ENCODE peak calls at places on chromosomes 13 and 19, in six cellular contexts. N, Q, P, C, F and D are unnamed samples.

GRCh38 chr13:46855166-46855565 is 41.7 kb downstream of the HTR2A start:
- DNase-seq in N (no peak), Q (no peak), P (no peak), C (no peak), F (no peak), D (no peak)

GRCh38 chr13:65914707-65915106 is 1315.4 kb downstream of the PCDH9 start:
- DNase-seq in N (no peak), Q (no peak), P (no peak), C (no peak), F (no peak), D (no peak)

GRCh38 chr19:49739933-49740332 is 23.2 kb downstream of the TSKS start:
- DNase-seq in N (no peak), Q (no peak), P (no peak), C (no peak), F (no peak), D (no peak)

GRCh38 chr13:111281751-111282311 is 38.6 kb upstream of the TEX29 start:
- DNase-seq in N (no peak), Q (no peak), P (no peak), C (no peak), F (no peak), D (no peak)

GRCh38 chr19:16586477-16586871 is 14.3 kb upstream of the SLC35E1 start:
- DNase-seq in N (no peak), Q (no peak), P (no peak), C (no peak), F (no peak), D (no peak)

GRCh38 chr19:12859546-12859945 is 21.2 kb downstream of the MAST1 start:
- DNase-seq in N (no peak), Q (no peak), P (no peak), C (no peak), F (no peak), D (no peak)

GRCh38 chr19:48752511-48753365 is at the start of gene FUT1:
- DNase-seq in N (peak), Q (peak), P (peak), C (no peak), F (no peak), D (no peak)

GRCh38 chr19:51365211-51366049 is 758 bp downstream of the ETFB start:
- DNase-seq in N (peak), Q (no peak), P (no peak), C (no peak), F (no peak), D (no peak)

GRCh38 chr19:51873097-51873496 is 14.7 kb downstream of the ZNF577 start:
- DNase-seq in N (no peak), Q (no peak), P (no peak), C (no peak), F (no peak), D (no peak)

GRCh38 chr13:113366031-113366588 is 2.2 kb upstream of the GRTP1 start:
- DNase-seq in N (no peak), Q (peak), P (no peak), C (no peak), F (no peak), D (no peak)

GRCh38 chr13:113005997-113006396 is 37.0 kb downstream of the MCF2L start:
- DNase-seq in N (no peak), Q (no peak), P (no peak), C (no peak), F (no peak), D (no peak)

GRCh38 chr19:45785097-45785496 is 2.8 kb upstream of the DMPK start:
- DNase-seq in N (no peak), Q (no peak), P (no peak), C (no peak), F (no peak), D (no peak)

GRCh38 chr19:38213911-38214625 is 10.0 kb downstream of the DPF1 start:
- DNase-seq in N (peak), Q (no peak), P (peak), C (peak), F (peak), D (peak)

GRCh38 chr13:79674765-79675515 is 194.0 kb downstream of the NDFIP2 start:
- DNase-seq in N (no peak), Q (no peak), P (no peak), C (no peak), F (no peak), D (no peak)

GRCh38 chr13:113956571-113956970 is 17.3 kb downstream of the C13orf46 start:
- DNase-seq in N (no peak), Q (no peak), P (no peak), C (no peak), F (no peak), D (no peak)

GRCh38 chr19:11123076-11123567 is 32.5 kb downstream of the SPC24 start:
- DNase-seq in N (no peak), Q (no peak), P (no peak), C (no peak), F (no peak), D (no peak)

GRCh38 chr19:10612515-10613119 is 12.7 kb upstream of the SLC44A2 start:
- DNase-seq in N (peak), Q (no peak), P (no peak), C (no peak), F (no peak), D (no peak)

GRCh38 chr19:485583-486236 is 10.6 kb upstream of the MADCAM1 start:
- DNase-seq in N (no peak), Q (peak), P (no peak), C (no peak), F (no peak), D (peak)

GRCh38 chr19:42023121-42023942 is 29.3 kb upstream of the ATP1A3 start:
- DNase-seq in N (peak), Q (peak), P (no peak), C (no peak), F (no peak), D (peak)

GRCh38 chr13:23436680-23437079 is 3.2 kb upstream of the SACS start:
- DNase-seq in N (no peak), Q (no peak), P (no peak), C (no peak), F (no peak), D (no peak)

GRCh38 chr19:16825312-16826168 is 3.7 kb upstream of the SIN3B start:
- DNase-seq in N (no peak), Q (peak), P (no peak), C (no peak), F (no peak), D (peak)

GRCh38 chr19:12782174-12782423 is 6.7 kb upstream of the HOOK2 start:
- DNase-seq in N (peak), Q (no peak), P (no peak), C (no peak), F (no peak), D (no peak)

GRCh38 chr13:98285852-98286594 is 109.0 kb upstream of the RNF113B start:
- DNase-seq in N (no peak), Q (no peak), P (no peak), C (no peak), F (no peak), D (peak)

GRCh38 chr13:104641309-104641708 is 1575.1 kb upstream of the SLC10A2 start:
- DNase-seq in N (peak), Q (no peak), P (no peak), C (no peak), F (no peak), D (no peak)

GRCh38 chr13:31001647-31002046 is 69.2 kb downstream of the TEX26 start:
- DNase-seq in N (no peak), Q (no peak), P (no peak), C (no peak), F (no peak), D (no peak)

GRCh38 chr13:100542546-100543156 is 45.9 kb downstream of the GGACT start:
- DNase-seq in N (peak), Q (no peak), P (no peak), C (no peak), F (no peak), D (peak)

GRCh38 chr19:38255759-38256052 is 468 bp downstream of the PPP1R14A start:
- DNase-seq in N (no peak), Q (no peak), P (no peak), C (no peak), F (no peak), D (no peak)

GRCh38 chr19:48768989-48769713 is 13.8 kb downstream of the FGF21 start:
- DNase-seq in N (no peak), Q (no peak), P (no peak), C (no peak), F (no peak), D (no peak)

GRCh38 chr19:7743425-7743841 is 3.9 kb downstream of the CD209 start:
- DNase-seq in N (no peak), Q (no peak), P (no peak), C (no peak), F (no peak), D (no peak)